ENCODE peak calls at places on chromosomes 6 and 20, in four cellular contexts. A is K562; X is stimulated activated CD8-positive, alpha-beta memory T cell treated with anti-CD3 and anti-CD28 coated beads, Interleukin-4, amount 100 ng/mL, for 4 hours; O is kidney. P is an unnamed sample.

GRCh38 chr6:13451181-13451700 is 36.2 kb downstream of the GFOD1 start:
- DNase-seq in O (no peak), A (no peak), X (no peak), P (no peak)

GRCh38 chr6:146805546-146806325 is 207.0 kb downstream of the ADGB start:
- DNase-seq in X (no peak), O (no peak), A (no peak), P (no peak)

GRCh38 chr20:54177378-54177777 is 3.6 kb upstream of the CYP24A1 start:
- DNase-seq in O (no peak), A (no peak), X (no peak), P (no peak)

GRCh38 chr20:48205786-48206185 is 420.5 kb upstream of the SULF2 start:
- DNase-seq in A (no peak), X (no peak), O (no peak), P (no peak)

GRCh38 chr20:24650091-24650490 is 180.7 kb downstream of the SYNDIG1 start:
- DNase-seq in A (no peak), X (no peak), O (no peak), P (no peak)

GRCh38 chr6:11172501-11173337 is 59.7 kb downstream of the NEDD9 start:
- DNase-seq in X (peak), O (no peak), A (peak), P (peak)

GRCh38 chr6:16950825-16951495 is 150.9 kb upstream of the STMND1 start:
- DNase-seq in A (no peak), O (no peak), X (no peak), P (no peak)

GRCh38 chr6:161161889-161162624 is 111.8 kb downstream of the AGPAT4 start:
- DNase-seq in O (no peak), X (no peak), A (no peak), P (no peak)

GRCh38 chr20:1907586-1907985 is 12.4 kb downstream of the SIRPA start:
- DNase-seq in O (no peak), X (no peak), A (no peak), P (no peak)

GRCh38 chr6:69917834-69918233 is 51.5 kb downstream of the COL19A1 start:
- DNase-seq in A (no peak), O (no peak), X (no peak), P (no peak)

GRCh38 chr20:23266530-23267398 is 83.8 kb upstream of the NXT1 start:
- DNase-seq in A (no peak), O (no peak), X (no peak), P (no peak)

GRCh38 chr20:577167-577791 is 32.8 kb downstream of the TCF15 start:
- DNase-seq in X (no peak), O (no peak), A (peak), P (peak)

GRCh38 chr6:157269261-157269794 is 54.0 kb downstream of the TMEM242 start:
- DNase-seq in X (no peak), A (no peak), O (peak), P (no peak)

GRCh38 chr6:81623106-81623834 is 129.2 kb downstream of the TENT5A start:
- DNase-seq in X (no peak), A (no peak), O (no peak), P (no peak)

GRCh38 chr6:122808121-122808885 is 19.2 kb downstream of the SMPDL3A start:
- DNase-seq in X (no peak), O (no peak), A (no peak), P (no peak)